ENCODE peak calls at places on chromosomes 5 and 9, in four cellular contexts. W, J, C and B are unnamed samples.

GRCh38 chr5:7904170-7904569 is 35.2 kb downstream of the MTRR start:
- DNase-seq in W (no peak), J (no peak), C (no peak), B (no peak)

GRCh38 chr9:20340161-20340861 is 282.0 kb downstream of the MLLT3 start:
- DNase-seq in W (peak), J (no peak), C (no peak), B (peak)

GRCh38 chr5:149775785-149776184 is 45.7 kb downstream of the PPARGC1B start:
- DNase-seq in W (peak), J (no peak), C (no peak), B (peak)

GRCh38 chr5:149268928-149269557 is 2.6 kb upstream of the AFAP1L1 start:
- DNase-seq in W (peak), J (no peak), C (no peak), B (peak)

GRCh38 chr9:120528834-120529233 is 51.1 kb downstream of the CDK5RAP2 start:
- DNase-seq in W (no peak), J (no peak), C (no peak), B (no peak)

GRCh38 chr9:108367188-108367587 is 488.6 kb downstream of the ACTL7B start:
- DNase-seq in W (no peak), J (no peak), C (no peak), B (no peak)

GRCh38 chr9:130666393-130667116 is 2.2 kb downstream of the PRDM12 start:
- DNase-seq in W (no peak), J (no peak), C (no peak), B (no peak)

GRCh38 chr5:10904862-10905432 is 143.9 kb upstream of the DAP start:
- DNase-seq in W (no peak), J (no peak), C (no peak), B (no peak)

GRCh38 chr5:1032011-1032410 is 23.4 kb downstream of the NKD2 start:
- DNase-seq in W (no peak), J (no peak), C (no peak), B (no peak)

GRCh38 chr5:57501414-57502321 is 19.1 kb upstream of the ACTBL2 start:
- DNase-seq in W (peak), J (no peak), C (peak), B (peak)

GRCh38 chr5:143887302-143887638 is 75.3 kb downstream of the HMHB1 start:
- DNase-seq in W (no peak), J (no peak), C (peak), B (peak)

GRCh38 chr9:21964925-21965385 is 29.2 kb downstream of the CDKN2A start:
- DNase-seq in W (peak), J (no peak), C (no peak), B (peak)

GRCh38 chr5:170638051-170638450 is 134.2 kb downstream of the KCNIP1 start:
- DNase-seq in W (no peak), J (no peak), C (no peak), B (no peak)

GRCh38 chr5:94994465-94994996 is 290.4 kb downstream of the MCTP1 start:
- DNase-seq in W (no peak), J (no peak), C (no peak), B (no peak)

GRCh38 chr5:94499806-94500205 is 118.6 kb downstream of the KIAA0825 start:
- DNase-seq in W (no peak), J (no peak), C (no peak), B (no peak)

DNA sequence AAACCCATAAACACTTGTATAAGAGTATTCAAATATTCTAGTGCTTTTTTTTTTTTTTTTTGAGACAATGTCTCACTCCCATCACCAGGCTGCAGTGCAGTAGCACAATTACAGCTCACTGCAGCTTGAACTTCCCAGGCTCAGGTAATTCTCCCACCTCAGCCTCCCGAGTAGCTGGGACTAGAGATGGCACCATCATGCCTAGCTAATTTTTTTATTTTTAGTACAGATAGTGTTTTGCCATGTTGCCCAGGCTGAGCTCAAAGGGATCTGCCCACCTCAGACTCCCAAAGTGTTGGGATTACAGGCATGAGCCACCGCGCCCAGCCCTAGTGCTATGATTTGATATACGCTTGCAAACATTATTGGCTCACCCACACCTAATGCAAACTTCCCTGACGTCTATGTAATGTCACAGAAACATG is 11.8 kb downstream of the IL6ST start:
- DNase-seq in W (peak), J (no peak), C (no peak), B (no peak)
- H3K4me3 ChIP-seq in W (no peak), J (no peak), C (no peak), B (no peak)

GRCh38 chr9:89919171-89919681 is 314.4 kb downstream of the GADD45G start:
- DNase-seq in W (peak), J (peak), C (no peak), B (peak)
- TF ChIP-seq CTCF in W (peak), J (no peak), C (no peak), B (peak)

DNA sequence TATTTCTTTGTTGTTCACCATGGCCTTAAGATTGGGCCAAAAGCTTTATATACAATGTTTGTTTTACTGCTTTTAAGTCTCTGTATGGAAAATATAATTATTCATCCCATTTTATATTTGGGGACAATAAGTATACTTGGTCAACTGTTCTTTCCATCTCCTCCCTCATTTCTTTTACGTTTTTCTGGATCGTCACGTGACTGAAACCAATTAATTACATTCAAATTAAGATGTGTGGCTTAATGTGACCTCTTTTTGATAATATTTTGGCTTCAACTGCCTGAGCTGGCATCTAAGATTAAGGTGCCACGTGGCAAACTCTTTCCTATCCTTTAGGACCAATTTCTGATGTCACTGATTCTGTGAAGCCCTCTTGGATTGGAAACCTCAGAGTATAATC is 250.1 kb upstream of the SGCD start:
- DNase-seq in W (no peak), J (no peak), C (no peak), B (no peak)
- H3K27ac ChIP-seq in W (no peak), J (no peak), C (no peak), B (no peak)

DNA sequence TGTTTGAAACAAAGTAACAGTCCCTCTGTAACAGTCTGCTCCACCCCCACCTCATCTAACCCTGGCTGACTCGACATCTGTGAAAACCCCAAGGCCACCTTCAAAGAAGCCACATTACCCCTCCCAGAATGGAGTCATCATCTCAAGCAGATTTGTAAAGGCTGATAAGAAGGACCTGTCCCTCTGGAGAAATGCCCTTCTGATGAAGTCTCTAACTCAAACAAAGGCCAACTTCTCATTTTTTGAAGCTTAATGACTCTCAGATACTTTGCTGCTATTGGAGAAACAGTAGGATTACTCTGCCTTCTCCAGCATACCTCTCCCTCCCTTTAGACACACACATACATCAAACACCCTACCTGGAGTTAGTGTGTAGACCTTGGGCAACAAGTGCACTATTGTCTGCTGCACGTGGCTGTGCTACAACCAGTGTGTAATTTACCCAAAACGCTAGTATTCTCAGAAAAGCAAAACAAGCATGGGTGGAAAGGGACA is 5.3 kb upstream of the SUSD1 start:
- DNase-seq in W (peak), J (peak), C (no peak), B (no peak)
- H3K4me3 ChIP-seq in W (no peak), J (no peak), C (no peak), B (no peak)